ENCODE peak calls at places on chromosome 13, in five cellular contexts. P is neural progenitor cell, C is GM23248, J is fibroblast of lung, B is PC-9. Y is an unnamed sample.

GRCh38 chr13:106795847-106796246 is 227.9 kb upstream of the ARGLU1 start:
- DNase-seq in P (peak), C (no peak), J (no peak), B (no peak), Y (no peak)

GRCh38 chr13:48817166-48817802 is 158.4 kb upstream of the FNDC3A start:
- DNase-seq in P (no peak), C (no peak), J (no peak), B (no peak), Y (no peak)

GRCh38 chr13:98540476-98540875 is 36.4 kb downstream of the STK24 start:
- DNase-seq in P (no peak), C (peak), J (peak), B (no peak), Y (no peak)

GRCh38 chr13:61286148-61286745 is 129.4 kb downstream of the PCDH20 start:
- DNase-seq in P (peak), C (no peak), J (no peak), B (peak), Y (peak)

GRCh38 chr13:60538566-60538965 is 141.5 kb downstream of the TDRD3 start:
- DNase-seq in P (no peak), C (no peak), J (no peak), B (no peak), Y (peak)

GRCh38 chr13:85853161-85853894 is 54.1 kb upstream of the SLITRK6 start:
- DNase-seq in P (no peak), C (no peak), J (no peak), B (no peak), Y (no peak)

GRCh38 chr13:102839462-102839861 is 6.4 kb upstream of the ERCC5 start:
- DNase-seq in P (no peak), C (peak), J (peak), B (no peak), Y (no peak)

GRCh38 chr13:101499406-101499805 is 46.9 kb downstream of the ITGBL1 start:
- DNase-seq in P (no peak), C (peak), J (no peak), B (no peak), Y (no peak)

GRCh38 chr13:19172007-19172646 is 9.5 kb downstream of the TUBA3C start:
- DNase-seq in P (no peak), C (no peak), J (no peak), B (no peak), Y (no peak)

GRCh38 chr13:97810152-97810551 is 143.3 kb upstream of the IPO5 start:
- DNase-seq in P (peak), C (peak), J (peak), B (no peak), Y (no peak)

GRCh38 chr13:40077396-40078027 is 422.1 kb downstream of the COG6 start:
- DNase-seq in P (no peak), C (no peak), J (no peak), B (no peak), Y (no peak)

GRCh38 chr13:80141114-80141849 is 199.6 kb downstream of the SPRY2 start:
- DNase-seq in P (peak), C (peak), J (peak), B (no peak), Y (no peak)

GRCh38 chr13:108915634-108916497 is 286.5 kb downstream of the MYO16 start:
- DNase-seq in P (no peak), C (peak), J (peak), B (peak), Y (no peak)

GRCh38 chr13:20945952-20946383 is 43.4 kb upstream of the XPO4 start:
- DNase-seq in P (peak), C (peak), J (peak), B (no peak), Y (no peak)
- TF ChIP-seq EZH2 in P (peak), C (no peak), J (no peak), B (no peak), Y (no peak)

DNA sequence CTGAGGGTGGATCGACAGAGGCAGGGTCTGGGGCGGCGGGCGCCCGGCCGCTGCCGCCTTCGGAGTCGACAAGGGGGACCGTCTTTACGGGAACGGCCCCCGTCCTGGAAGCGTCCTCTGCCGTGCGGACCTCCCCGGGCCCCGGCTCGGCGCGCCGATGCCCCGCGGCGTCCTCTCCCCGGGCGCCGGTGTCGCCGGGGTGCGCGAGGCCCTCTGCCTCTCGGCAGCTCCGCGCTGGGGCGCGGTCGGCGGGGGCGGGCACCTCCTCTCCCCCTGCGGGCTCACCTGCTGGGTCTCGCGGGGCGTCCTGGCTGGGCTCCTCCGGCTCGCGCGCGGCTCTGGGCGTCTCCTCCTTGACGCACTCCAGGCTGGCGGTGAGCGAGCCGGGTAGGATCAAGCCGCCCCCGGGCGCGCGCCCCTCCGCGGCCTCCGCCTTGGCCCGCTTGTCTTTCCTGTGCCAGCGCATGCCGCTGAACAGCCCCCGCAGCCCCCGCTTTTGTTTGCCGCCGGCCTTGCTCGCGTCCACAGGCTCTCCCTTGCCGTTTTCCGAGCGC is 1.5 kb downstream of the AMER2 start:
- DNase-seq in P (peak), C (peak), J (no peak), B (no peak), Y (no peak)
- TF ChIP-seq EZH2 in P (peak), C (no peak), J (peak), B (no peak), Y (no peak)

GRCh38 chr13:111954681-111955411 is 112.1 kb upstream of the SOX1 start:
- DNase-seq in P (no peak), C (no peak), J (no peak), B (no peak), Y (no peak)
- TF ChIP-seq EZH2 in P (no peak), C (no peak), J (no peak), B (no peak), Y (no peak)

DNA sequence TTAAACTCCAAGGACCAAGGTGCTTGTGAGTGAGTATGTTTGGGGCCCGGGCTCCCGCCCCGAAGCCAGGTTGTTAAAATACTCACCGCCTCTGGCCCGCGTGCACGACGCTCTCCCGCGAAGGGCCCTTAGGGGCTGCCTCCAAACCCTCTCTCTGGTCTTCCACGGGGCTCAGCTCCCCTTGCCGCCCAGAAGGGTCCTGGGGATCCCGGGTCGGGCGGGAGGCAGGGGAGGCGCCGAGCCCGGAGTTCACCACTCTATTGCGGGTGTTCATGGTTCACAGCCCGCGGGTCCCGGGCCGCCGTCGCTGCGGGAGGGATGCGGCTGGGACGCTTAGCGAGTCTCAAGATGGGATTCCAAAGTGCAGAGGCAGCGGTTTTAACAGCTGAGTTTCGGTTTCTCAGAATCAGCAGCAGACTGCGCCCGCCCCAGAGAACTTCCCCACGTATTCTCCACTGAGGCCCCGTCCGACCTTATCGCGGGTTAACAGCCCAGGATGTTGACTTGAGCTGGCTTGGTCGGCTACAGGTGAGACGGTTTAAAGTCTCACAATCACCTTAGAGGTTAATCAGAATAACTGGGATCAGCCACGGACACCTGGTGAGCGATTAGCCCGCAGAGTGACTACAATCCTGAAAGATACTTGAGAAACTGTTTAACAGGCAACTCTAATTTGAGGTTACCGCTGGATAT is at the start of gene EPSTI1:
- DNase-seq in P (peak), C (peak), J (peak), B (peak), Y (no peak)
- TF ChIP-seq EZH2 in P (peak), C (no peak), J (no peak), B (no peak), Y (no peak)

GRCh38 chr13:27966641-27967202 is 2.4 kb downstream of the CDX2 start:
- DNase-seq in P (peak), C (no peak), J (no peak), B (no peak), Y (no peak)

GRCh38 chr13:27969073-27969865 is at the start of gene CDX2:
- DNase-seq in P (peak), C (no peak), J (no peak), B (no peak), Y (no peak)

GRCh38 chr13:27967203-27967735 is 1.8 kb downstream of the CDX2 start:
- DNase-seq in P (no peak), C (no peak), J (no peak), B (no peak), Y (no peak)

GRCh38 chr13:27968316-27969072 is 621 bp downstream of the CDX2 start:
- DNase-seq in P (peak), C (no peak), J (no peak), B (no peak), Y (no peak)

GRCh38 chr13:27967736-27968315 is 1.3 kb downstream of the CDX2 start:
- DNase-seq in P (peak), C (no peak), J (no peak), B (no peak), Y (no peak)
- TF ChIP-seq EZH2 in P (no peak), C (peak), J (peak), B (no peak), Y (no peak)

GRCh38 chr13:20232556-20233277 is 598 bp upstream of the GJB6 start:
- DNase-seq in P (no peak), C (no peak), J (no peak), B (no peak), Y (no peak)

GRCh38 chr13:20230913-20231838 is 943 bp downstream of the GJB6 start:
- DNase-seq in P (peak), C (no peak), J (no peak), B (no peak), Y (no peak)

GRCh38 chr13:20227730-20228129 is 4.4 kb downstream of the GJB6 start:
- DNase-seq in P (no peak), C (no peak), J (no peak), B (no peak), Y (no peak)

GRCh38 chr13:20227288-20227687 is 4.8 kb downstream of the GJB6 start:
- DNase-seq in P (no peak), C (no peak), J (no peak), B (no peak), Y (no peak)

GRCh38 chr13:20231839-20232555 is at the start of gene GJB6:
- DNase-seq in P (peak), C (peak), J (no peak), B (no peak), Y (no peak)
- TF ChIP-seq EZH2 in P (peak), C (peak), J (peak), B (no peak), Y (no peak)

DNA sequence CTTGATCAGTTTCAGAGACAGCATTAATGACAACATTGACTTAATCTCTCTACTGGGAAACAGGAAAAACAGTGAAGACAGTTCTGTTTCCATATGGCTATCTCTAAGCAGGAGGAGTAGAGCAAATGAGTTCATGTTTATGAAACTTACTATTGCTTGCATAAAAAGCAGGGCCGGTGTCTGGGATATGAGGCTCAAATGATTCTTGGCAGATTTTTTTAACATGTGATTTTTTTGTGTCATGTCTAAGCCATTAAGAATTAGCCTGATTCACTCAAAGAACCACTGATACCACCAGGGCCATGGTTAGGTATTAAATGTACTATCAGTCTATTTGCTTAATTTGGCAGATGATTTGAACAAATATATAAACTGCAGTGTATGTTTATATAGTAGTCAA is 141.8 kb downstream of the SLC7A1 start:
- DNase-seq in P (no peak), C (peak), J (no peak), B (no peak), Y (no peak)
- TF ChIP-seq EZH2 in P (no peak), C (no peak), J (no peak), B (no peak), Y (no peak)